ENCODE peak calls at places on chromosomes 16 and 17, in six cellular contexts. W is HEK293T; D is activated naive CD4-positive, alpha-beta T cell; V is stimulated activated CD4-positive, alpha-beta T cell treated with anti-CD3 and anti-CD28 coated beads, Interleukin-4, amount 100 ng/mL, for 24 hours; K is HS-5; H is HFFc6. N is an unnamed sample.

GRCh38 chr17:2337811-2338657 is 733 bp downstream of the SGSM2 start:
- DNase-seq in W (peak), D (no peak), V (peak), K (no peak), H (peak), N (peak)

GRCh38 chr16:70399951-70400350 is 38.9 kb downstream of the ST3GAL2 start:
- DNase-seq in W (no peak), D (no peak), V (no peak), K (no peak), H (no peak), N (no peak)

GRCh38 chr16:28875134-28876015 is 2.9 kb upstream of the ATP2A1 start:
- DNase-seq in W (no peak), D (no peak), V (no peak), K (no peak), H (no peak), N (no peak)

GRCh38 chr17:82559779-82560642 is 40.5 kb downstream of the FOXK2 start:
- DNase-seq in W (no peak), D (no peak), V (no peak), K (no peak), H (no peak), N (no peak)

GRCh38 chr16:85935957-85936760 is 37.2 kb downstream of the IRF8 start:
- DNase-seq in W (no peak), D (no peak), V (peak), K (no peak), H (no peak), N (peak)

GRCh38 chr16:25570131-25570530 is 121.6 kb upstream of the HS3ST4 start:
- DNase-seq in W (no peak), D (no peak), V (no peak), K (no peak), H (no peak), N (no peak)

GRCh38 chr16:47258874-47259461 is 115.2 kb upstream of the NETO2 start:
- DNase-seq in W (peak), D (no peak), V (no peak), K (no peak), H (no peak), N (no peak)

GRCh38 chr16:53131363-53132071 is 76.7 kb downstream of the CHD9 start:
- DNase-seq in W (peak), D (peak), V (peak), K (peak), H (peak), N (peak)

GRCh38 chr17:43831633-43832032 is 1.3 kb downstream of the MPP3 start:
- DNase-seq in W (no peak), D (no peak), V (no peak), K (no peak), H (no peak), N (no peak)

GRCh38 chr17:40557531-40558299 is 7.6 kb downstream of the CCR7 start:
- DNase-seq in W (no peak), D (no peak), V (no peak), K (no peak), H (no peak), N (no peak)

GRCh38 chr17:14341866-14342265 is 41.0 kb downstream of the HS3ST3B1 start:
- DNase-seq in W (peak), D (no peak), V (no peak), K (no peak), H (no peak), N (no peak)

GRCh38 chr17:70848785-70849184 is 679.5 kb downstream of the KCNJ2 start:
- DNase-seq in W (no peak), D (no peak), V (no peak), K (no peak), H (no peak), N (no peak)